ENCODE peak calls at places on chromosomes 2 and 18, in five cellular contexts. Z is cardiac muscle cell, N is cardiac fibroblast, W is psoas muscle, R is fibroblast of lung. X is an unnamed sample.

GRCh38 chr2:141137121-141137693 is 993.6 kb downstream of the LRP1B start:
- DNase-seq in W (no peak), R (no peak), Z (peak), N (no peak), X (no peak)

GRCh38 chr2:182740681-182741080 is 24.6 kb downstream of the DNAJC10 start:
- DNase-seq in N (no peak), W (no peak), Z (no peak), R (no peak), X (no peak)

GRCh38 chr2:197071790-197072436 is 145.4 kb upstream of the PGAP1 start:
- DNase-seq in W (no peak), R (no peak), N (no peak), Z (no peak), X (no peak)

GRCh38 chr18:76368976-76369375 is 126.1 kb downstream of the ZNF516 start:
- DNase-seq in Z (no peak), R (no peak), W (no peak), N (no peak), X (no peak)

GRCh38 chr2:22355816-22356433 is 1029.1 kb upstream of the KLHL29 start:
- DNase-seq in Z (peak), N (peak), R (no peak), W (peak), X (peak)

GRCh38 chr2:106825161-106825560 is 60.8 kb downstream of the ST6GAL2 start:
- DNase-seq in W (no peak), Z (no peak), N (peak), R (peak), X (no peak)

GRCh38 chr18:79596451-79597175 is 83.0 kb upstream of the CTDP1 start:
- DNase-seq in Z (no peak), N (no peak), W (no peak), R (no peak), X (no peak)

GRCh38 chr2:54143780-54144179 is 28.4 kb downstream of the ACYP2 start:
- DNase-seq in Z (no peak), R (no peak), W (no peak), N (no peak), X (no peak)

GRCh38 chr2:133405252-133405651 is 163.0 kb downstream of the NCKAP5 start:
- DNase-seq in Z (no peak), R (peak), N (no peak), W (no peak), X (no peak)

GRCh38 chr2:130767408-130767775 is 12.1 kb downstream of the AMER3 start:
- DNase-seq in N (no peak), R (no peak), W (no peak), Z (no peak), X (peak)

GRCh38 chr2:28430790-28431418 is 38.2 kb downstream of the FOSL2 start:
- DNase-seq in Z (no peak), R (no peak), N (no peak), W (no peak), X (no peak)

GRCh38 chr2:171254666-171255065 is 94.0 kb upstream of the TLK1 start:
- DNase-seq in R (no peak), W (no peak), Z (no peak), N (no peak), X (no peak)

GRCh38 chr18:49500136-49500921 is 13.3 kb upstream of the C18orf32 start:
- DNase-seq in N (no peak), R (no peak), W (no peak), Z (peak), X (peak)

GRCh38 chr2:45825001-45825651 is 173.7 kb downstream of the PRKCE start:
- DNase-seq in R (peak), W (no peak), Z (no peak), N (no peak), X (peak)

GRCh38 chr2:136448986-136449780 is 316.2 kb upstream of the THSD7B start:
- DNase-seq in N (no peak), W (no peak), Z (no peak), R (no peak), X (no peak)

GRCh38 chr2:111884592-111884964 is 585 bp upstream of the ANAPC1 start:
- DNase-seq in N (no peak), Z (no peak), R (no peak), W (no peak), X (no peak)

GRCh38 chr18:62957885-62958472 is 242.6 kb downstream of the PHLPP1 start:
- DNase-seq in R (peak), W (no peak), N (peak), Z (peak), X (peak)

GRCh38 chr18:3710712-3711269 is 260.8 kb downstream of the TGIF1 start:
- DNase-seq in R (no peak), W (peak), N (no peak), Z (no peak), X (no peak)

GRCh38 chr18:79962835-79963657 is 1.4 kb upstream of the HSBP1L1 start:
- DNase-seq in Z (no peak), N (no peak), W (no peak), R (peak), X (no peak)

GRCh38 chr18:13437034-13437433 is 218.5 kb downstream of the LDLRAD4 start:
- DNase-seq in N (no peak), R (peak), Z (no peak), W (no peak), X (no peak)

GRCh38 chr2:217848351-217848957 is 154.3 kb downstream of the TNS1 start:
- DNase-seq in N (no peak), R (no peak), Z (no peak), W (no peak), X (no peak)

GRCh38 chr2:143535802-143536201 is 406.6 kb downstream of the ARHGAP15 start:
- DNase-seq in Z (no peak), R (no peak), W (no peak), N (no peak), X (no peak)

GRCh38 chr2:196441527-196441926 is 198.0 kb upstream of the CCDC150 start:
- DNase-seq in N (no peak), Z (no peak), R (no peak), W (no peak), X (no peak)

GRCh38 chr2:43676322-43677050 is at the start of gene C1GALT1C1L:
- DNase-seq in R (peak), N (peak), Z (no peak), W (peak), X (peak)

GRCh38 chr2:239663364-239663924 is 262.6 kb upstream of the HDAC4 start:
- DNase-seq in Z (no peak), R (no peak), W (no peak), N (no peak), X (no peak)

GRCh38 chr2:232385660-232386489 is 7.3 kb downstream of the ALPP start:
- DNase-seq in N (peak), W (no peak), R (peak), Z (peak), X (no peak)

GRCh38 chr2:86193901-86194567 is 1.2 kb downstream of the IMMT start:
- DNase-seq in W (no peak), R (no peak), N (no peak), Z (no peak), X (no peak)
- TF ChIP-seq CTCF in W (no peak), R (no peak), N (no peak), Z (no peak), X (no peak)

DNA sequence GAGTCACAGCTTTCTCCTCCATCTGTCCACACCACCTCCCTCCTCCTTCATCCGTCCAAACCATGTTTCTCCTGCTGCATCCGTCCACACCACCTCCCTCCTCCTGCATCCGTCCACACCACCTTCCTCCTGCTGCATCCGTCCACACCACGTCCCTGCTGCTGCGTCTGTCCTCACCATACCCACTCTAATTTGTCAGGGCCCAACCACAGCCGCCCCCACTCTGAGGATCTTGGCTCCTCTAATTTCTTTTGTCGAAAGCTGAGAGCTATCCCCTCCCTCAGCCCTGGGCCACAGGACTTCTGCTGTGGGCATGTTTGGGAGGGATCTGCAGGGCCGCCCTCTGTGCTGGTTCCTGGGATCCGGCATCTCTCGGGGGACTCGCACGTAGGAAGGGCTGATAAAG is 67.4 kb downstream of the TPO start:
- DNase-seq in Z (no peak), R (no peak), N (no peak), W (no peak), X (no peak)
- TF ChIP-seq CTCF in Z (no peak), R (no peak), N (no peak), W (no peak), X (no peak)

DNA sequence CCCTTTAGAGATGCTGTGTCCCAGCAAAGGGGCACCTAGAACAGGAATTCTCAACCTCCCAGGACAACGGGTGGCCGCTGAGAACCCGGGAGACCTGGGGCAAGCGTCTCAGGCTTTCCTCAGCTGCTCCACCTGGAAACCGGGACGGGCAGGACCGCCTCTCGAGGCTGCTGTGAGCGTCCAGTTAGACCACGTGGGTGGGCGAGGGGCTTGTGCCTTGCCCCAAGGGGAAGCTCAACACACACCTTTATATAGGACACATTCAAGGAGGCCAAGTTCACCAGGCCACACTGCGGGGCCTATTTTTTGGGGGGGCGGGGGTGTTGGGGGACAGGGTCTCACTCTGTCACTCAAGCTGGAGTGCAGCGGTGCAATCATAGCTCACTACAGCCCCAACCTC is 23.3 kb upstream of the KLF11 start:
- DNase-seq in W (no peak), N (no peak), R (no peak), Z (no peak), X (no peak)
- TF ChIP-seq CTCF in W (no peak), N (no peak), R (no peak), Z (no peak), X (peak)

GRCh38 chr2:37982847-37983246 is 57.8 kb downstream of the RMDN2 start:
- DNase-seq in N (no peak), Z (no peak), R (no peak), W (no peak), X (no peak)

GRCh38 chr2:37984589-37984988 is 59.5 kb downstream of the RMDN2 start:
- DNase-seq in W (no peak), Z (no peak), N (peak), R (peak), X (no peak)

GRCh38 chr2:37983719-37984118 is 58.6 kb downstream of the RMDN2 start:
- DNase-seq in W (no peak), R (no peak), N (no peak), Z (no peak), X (no peak)

GRCh38 chr2:37984176-37984575 is 59.1 kb downstream of the RMDN2 start:
- DNase-seq in Z (no peak), R (no peak), W (no peak), N (no peak), X (no peak)

GRCh38 chr2:37982147-37982582 is 57.1 kb downstream of the RMDN2 start:
- DNase-seq in W (peak), N (peak), R (peak), Z (peak), X (peak)
- TF ChIP-seq CTCF in W (peak), N (peak), R (peak), Z (peak), X (peak)

GRCh38 chr18:73136134-73136533 is 268.3 kb upstream of the NETO1 start:
- DNase-seq in R (peak), W (no peak), Z (peak), N (peak), X (no peak)
- TF ChIP-seq CTCF in R (no peak), W (no peak), Z (no peak), N (no peak), X (peak)

DNA sequence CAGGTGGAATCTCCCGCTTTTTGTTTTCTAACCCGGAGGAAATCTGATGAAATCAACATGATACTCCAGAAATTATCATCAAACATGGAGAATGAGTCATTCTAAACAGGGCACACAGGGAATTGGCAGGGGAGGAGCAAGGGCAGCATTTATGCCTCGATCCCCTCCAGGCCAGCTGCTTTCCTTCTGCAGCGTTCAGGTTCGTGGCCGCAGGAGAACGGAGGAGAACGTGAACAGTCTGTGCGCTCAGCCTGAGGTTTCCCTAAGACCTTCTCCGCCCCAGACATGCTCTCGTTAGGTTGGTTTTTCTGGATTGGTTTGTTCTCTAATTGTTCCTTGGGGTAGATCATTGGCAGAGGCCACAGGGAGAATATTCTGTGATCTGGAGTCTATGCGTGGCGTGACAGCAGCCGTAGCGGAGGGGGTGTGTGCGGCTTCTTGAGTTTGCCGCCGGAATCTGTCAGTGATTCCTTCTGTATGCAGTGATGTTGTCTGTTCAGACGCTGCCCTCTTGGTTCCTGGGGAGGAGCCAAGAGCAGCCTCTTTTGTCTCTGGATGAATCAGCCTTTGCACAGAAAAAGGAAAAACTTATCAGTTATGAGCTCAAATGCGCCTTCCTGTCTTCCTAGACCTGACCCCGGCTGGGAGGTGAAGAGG is 75.9 kb downstream of the SH3BP4 start:
- DNase-seq in R (peak), W (no peak), Z (no peak), N (peak), X (no peak)
- TF ChIP-seq CTCF in R (no peak), W (no peak), Z (no peak), N (no peak), X (no peak)

GRCh38 chr2:188976545-188977268 is 2.5 kb downstream of the COL3A1 start:
- DNase-seq in R (peak), Z (no peak), W (no peak), N (peak), X (no peak)
- TF ChIP-seq CTCF in R (peak), Z (peak), W (peak), N (peak), X (no peak)